ENCODE peak calls at places on chromosomes 4 and X, in four cellular contexts. One of them, this sample, is unnamed.

GRCh38 chr4:47762376-47763266 is 75.2 kb downstream of the CORIN start:
- DNase-seq in osteoblast: peak
- DNase-seq in AG04450: no peak
- DNase-seq in WTC11: no peak
- DNase-seq in this sample: no peak

GRCh38 chr4:185238261-185238681 is 28.9 kb downstream of the SNX25 start:
- DNase-seq in osteoblast: peak
- DNase-seq in AG04450: peak
- DNase-seq in WTC11: no peak
- DNase-seq in this sample: peak

GRCh38 chr4:6245246-6246169 is 24.1 kb upstream of the WFS1 start:
- DNase-seq in osteoblast: no peak
- DNase-seq in AG04450: no peak
- DNase-seq in WTC11: peak
- DNase-seq in this sample: no peak

GRCh38 chr4:140296335-140296753 is 77.1 kb upstream of the SCOC start:
- DNase-seq in osteoblast: peak
- DNase-seq in AG04450: peak
- DNase-seq in WTC11: no peak
- DNase-seq in this sample: peak

GRCh38 chrX:19721726-19722370 is 165.6 kb downstream of the SH3KBP1 start:
- DNase-seq in osteoblast: no peak
- DNase-seq in AG04450: no peak
- DNase-seq in WTC11: no peak
- DNase-seq in this sample: no peak

GRCh38 chrX:17669891-17670290 is 67.4 kb upstream of the SCML1 start:
- DNase-seq in osteoblast: no peak
- DNase-seq in AG04450: no peak
- DNase-seq in WTC11: no peak
- DNase-seq in this sample: no peak

GRCh38 chrX:36462142-36462541 is 542.6 kb downstream of the CFAP47 start:
- DNase-seq in osteoblast: no peak
- DNase-seq in AG04450: no peak
- DNase-seq in WTC11: no peak
- DNase-seq in this sample: no peak

GRCh38 chr4:26459054-26459755 is 31.1 kb downstream of the CCKAR start:
- DNase-seq in osteoblast: peak
- DNase-seq in AG04450: peak
- DNase-seq in WTC11: no peak
- DNase-seq in this sample: peak

GRCh38 chr4:173519130-173520101 is 10.6 kb downstream of the HAND2 start:
- DNase-seq in osteoblast: no peak
- DNase-seq in AG04450: no peak
- DNase-seq in WTC11: no peak
- DNase-seq in this sample: no peak

GRCh38 chr4:128256539-128256938 is 31.1 kb downstream of the PGRMC2 start:
- DNase-seq in osteoblast: no peak
- DNase-seq in AG04450: no peak
- DNase-seq in WTC11: no peak
- DNase-seq in this sample: no peak

GRCh38 chr4:81256059-81256635 is 41.1 kb upstream of the PRKG2 start:
- DNase-seq in osteoblast: no peak
- DNase-seq in AG04450: no peak
- DNase-seq in WTC11: no peak
- DNase-seq in this sample: no peak

GRCh38 chr4:81257021-81257420 is 42.0 kb upstream of the PRKG2 start:
- DNase-seq in osteoblast: no peak
- DNase-seq in AG04450: peak
- DNase-seq in WTC11: no peak
- DNase-seq in this sample: no peak

GRCh38 chr4:81257841-81258240 is 42.8 kb upstream of the PRKG2 start:
- DNase-seq in osteoblast: no peak
- DNase-seq in AG04450: no peak
- DNase-seq in WTC11: no peak
- DNase-seq in this sample: no peak

GRCh38 chr4:81259151-81259550 is 44.1 kb upstream of the PRKG2 start:
- DNase-seq in osteoblast: no peak
- DNase-seq in AG04450: no peak
- DNase-seq in WTC11: no peak
- DNase-seq in this sample: no peak

GRCh38 chr4:81260443-81261102 is 45.6 kb upstream of the PRKG2 start:
- DNase-seq in osteoblast: no peak
- DNase-seq in AG04450: no peak
- DNase-seq in WTC11: peak
- DNase-seq in this sample: no peak
- TF ChIP-seq CTCF in osteoblast: peak
- TF ChIP-seq CTCF in AG04450: peak
- TF ChIP-seq CTCF in WTC11: peak
- TF ChIP-seq CTCF in this sample: peak

GRCh38 chrX:150767045-150767395 is 73.8 kb downstream of the MTMR1 start:
- DNase-seq in osteoblast: no peak
- DNase-seq in AG04450: no peak
- DNase-seq in WTC11: no peak
- DNase-seq in this sample: no peak
- TF ChIP-seq CTCF in osteoblast: no peak
- TF ChIP-seq CTCF in AG04450: no peak
- TF ChIP-seq CTCF in WTC11: no peak
- TF ChIP-seq CTCF in this sample: no peak

DNA sequence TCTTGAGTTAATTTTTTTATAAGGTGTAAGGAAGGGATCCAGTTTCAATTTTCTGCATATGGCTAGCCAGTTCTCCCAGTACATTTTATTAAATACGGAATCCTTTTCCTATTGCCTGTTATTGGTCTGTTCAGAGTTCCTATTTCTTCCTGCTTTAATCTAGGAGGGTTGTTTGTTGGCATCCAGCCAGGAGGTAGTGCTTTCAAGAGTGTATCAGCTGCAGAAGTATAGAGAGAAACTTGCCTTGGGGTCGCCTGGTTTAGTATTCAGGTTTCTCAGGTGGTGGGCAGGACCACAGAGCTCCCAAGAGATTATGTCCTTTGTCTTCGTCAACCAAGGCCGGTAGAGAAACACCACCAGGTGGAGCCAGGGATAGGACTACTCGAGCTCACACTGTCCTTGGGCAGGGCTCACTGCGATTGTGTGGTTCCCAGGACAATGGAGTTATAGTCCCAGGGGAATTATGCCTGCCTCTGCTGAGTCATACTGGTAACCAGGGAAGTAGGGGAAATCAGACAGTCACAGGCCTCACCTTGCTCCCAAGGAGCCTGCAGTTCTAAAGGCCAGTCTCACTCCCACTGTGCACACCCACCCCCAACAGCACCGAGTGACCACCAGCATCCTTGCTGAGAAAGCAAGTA is 168.1 kb downstream of the VSIG4 start:
- DNase-seq in osteoblast: no peak
- DNase-seq in AG04450: no peak
- DNase-seq in WTC11: peak
- DNase-seq in this sample: no peak
- TF ChIP-seq CTCF in osteoblast: no peak
- TF ChIP-seq CTCF in AG04450: no peak
- TF ChIP-seq CTCF in WTC11: no peak
- TF ChIP-seq CTCF in this sample: no peak

DNA sequence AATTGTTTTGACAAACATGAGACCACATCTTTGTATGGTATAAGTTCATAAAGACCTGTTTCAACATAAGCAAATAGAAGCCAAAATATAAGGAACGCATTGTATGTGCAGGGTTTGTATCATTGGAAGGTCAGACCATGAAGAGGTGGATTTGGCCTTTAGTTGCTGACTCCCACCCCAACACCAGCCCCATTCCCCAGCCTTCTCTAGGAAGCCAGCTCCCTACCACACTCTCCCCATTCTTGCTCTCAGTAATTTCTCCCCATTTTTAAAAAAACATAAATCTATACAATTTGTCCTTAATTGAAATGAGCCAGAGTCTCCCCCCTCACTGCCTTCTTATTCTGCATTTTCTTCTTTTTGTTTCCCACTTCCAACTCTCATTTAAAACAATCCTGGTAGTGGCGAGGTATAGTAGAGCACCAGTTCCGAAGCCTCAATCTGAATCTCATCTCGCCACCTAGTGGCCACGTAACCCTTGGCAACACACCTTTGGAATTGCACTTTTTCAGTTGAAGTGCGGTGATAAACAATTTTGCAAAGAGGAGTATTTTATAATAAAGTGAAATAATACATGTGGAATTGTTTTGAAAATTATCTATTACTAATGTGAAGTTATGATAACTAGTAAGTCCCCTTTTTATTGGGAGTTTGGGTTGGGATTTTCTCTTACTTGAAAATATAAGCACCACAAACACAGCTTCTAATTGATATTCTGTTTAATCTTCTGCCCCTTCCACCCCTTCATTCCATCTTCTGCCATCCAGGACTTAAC is 126.6 kb downstream of the ASB9 start:
- DNase-seq in osteoblast: no peak
- DNase-seq in AG04450: no peak
- DNase-seq in WTC11: peak
- DNase-seq in this sample: no peak
- TF ChIP-seq CTCF in osteoblast: peak
- TF ChIP-seq CTCF in AG04450: peak
- TF ChIP-seq CTCF in WTC11: peak
- TF ChIP-seq CTCF in this sample: peak